ENCODE peak calls at places on chromosome 5, in ten cellular contexts. G, L, X, K, E, C, N, J, O and Z are unnamed samples.

GRCh38 chr5:29382735-29383280 is 1810.7 kb upstream of the CDH6 start:
- DNase-seq in N (no peak), O (no peak), C (no peak), J (no peak), L (no peak), E (no peak), K (no peak), G (no peak), X (no peak), Z (no peak)

GRCh38 chr5:72366324-72366976 is 46.3 kb downstream of the PTCD2 start:
- DNase-seq in J (peak), X (peak), E (peak), C (peak), N (no peak), G (peak), K (peak), O (peak), L (peak), Z (peak)

GRCh38 chr5:61881821-61882220 is 424.2 kb upstream of the KIF2A start:
- DNase-seq in N (no peak), O (peak), X (peak), G (peak), L (no peak), K (peak), E (peak), C (no peak), J (peak), Z (no peak)

GRCh38 chr5:159031915-159032314 is 67.8 kb downstream of the EBF1 start:
- DNase-seq in G (no peak), O (no peak), C (no peak), X (no peak), K (no peak), N (no peak), E (no peak), J (no peak), L (no peak), Z (no peak)

GRCh38 chr5:176391999-176392398 is 3.4 kb downstream of the HIGD2A start:
- DNase-seq in J (no peak), L (no peak), X (no peak), C (no peak), K (no peak), E (no peak), G (no peak), O (no peak), N (no peak), Z (no peak)

GRCh38 chr5:134438641-134439621 is 27.2 kb upstream of the CDKN2AIPNL start:
- DNase-seq in X (peak), N (peak), C (peak), J (peak), K (peak), O (peak), G (peak), E (peak), L (peak), Z (peak)

GRCh38 chr5:58477760-58478159 is 13.5 kb upstream of the GAPT start:
- DNase-seq in K (no peak), L (no peak), N (no peak), E (no peak), J (no peak), O (no peak), C (no peak), G (no peak), X (no peak), Z (no peak)

GRCh38 chr5:166936351-166936750 is 1355.1 kb upstream of the WWC1 start:
- DNase-seq in O (no peak), C (no peak), K (no peak), J (no peak), E (no peak), N (no peak), G (no peak), L (no peak), X (no peak), Z (no peak)

GRCh38 chr5:141747152-141747640 is 65.2 kb upstream of the ARAP3 start:
- DNase-seq in L (peak), K (peak), G (peak), E (peak), J (peak), C (peak), X (peak), O (peak), N (no peak), Z (no peak)

GRCh38 chr5:132376694-132377641 is 7.5 kb downstream of the SLC22A5 start:
- DNase-seq in L (no peak), K (no peak), N (no peak), J (no peak), C (no peak), E (no peak), G (no peak), X (no peak), O (no peak), Z (no peak)

GRCh38 chr5:83077662-83078261 is 415 bp downstream of the XRCC4 start:
- DNase-seq in G (no peak), N (no peak), C (peak), E (peak), K (peak), J (peak), O (peak), X (peak), L (no peak), Z (no peak)

GRCh38 chr5:72441861-72442540 is 65.2 kb downstream of the ZNF366 start:
- DNase-seq in X (peak), G (peak), O (peak), N (no peak), C (no peak), L (no peak), E (no peak), J (peak), K (peak), Z (peak)

GRCh38 chr5:78627766-78628165 is 20.8 kb downstream of the LHFPL2 start:
- DNase-seq in X (peak), O (peak), E (no peak), L (no peak), G (no peak), J (peak), N (no peak), C (no peak), K (peak), Z (no peak)

GRCh38 chr5:54889826-54890225 is 95.6 kb downstream of the ESM1 start:
- DNase-seq in L (no peak), C (no peak), K (peak), J (peak), E (no peak), G (peak), X (peak), O (peak), N (no peak), Z (no peak)

GRCh38 chr5:14675865-14676300 is 11.4 kb downstream of the OTULIN start:
- DNase-seq in N (no peak), K (no peak), E (no peak), J (no peak), L (no peak), C (no peak), G (no peak), X (no peak), O (no peak), Z (no peak)
- H3K4me3 ChIP-seq in N (peak), K (no peak), E (no peak), J (no peak), L (no peak), C (no peak), G (no peak), X (no peak), O (no peak), Z (no peak)

DNA sequence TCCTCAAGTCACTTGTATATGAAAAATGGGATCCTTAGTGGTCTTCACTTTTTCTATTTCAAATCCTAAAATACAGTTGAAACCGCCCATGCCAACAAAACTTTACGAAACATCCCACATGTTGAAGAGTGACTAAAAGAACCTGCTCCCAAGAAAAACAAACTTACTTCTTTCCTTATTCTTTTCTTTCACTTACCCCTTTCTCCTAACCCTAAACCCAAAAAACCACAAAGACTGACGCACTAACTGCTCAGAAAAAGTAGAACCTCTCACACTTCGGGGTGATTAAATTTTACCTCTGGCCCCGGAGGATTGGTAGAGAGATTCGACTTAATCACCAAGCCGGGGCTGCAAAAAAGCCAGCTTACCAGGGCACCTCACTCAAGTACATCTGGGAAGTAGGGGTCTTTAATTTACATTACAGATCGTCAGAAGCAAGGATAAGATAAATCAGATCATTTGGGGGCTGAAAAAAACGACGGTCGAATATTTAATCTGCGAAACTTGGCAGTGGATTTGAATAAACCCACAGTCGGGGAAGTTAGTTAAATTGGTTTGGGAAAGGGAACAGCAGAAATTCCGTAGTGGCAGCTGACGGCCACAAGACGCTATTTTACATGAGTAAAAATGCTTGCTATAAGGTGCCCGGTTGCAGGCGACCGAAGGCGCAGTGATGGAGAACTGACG is 1.3 kb downstream of the CDO1 start:
- DNase-seq in J (peak), L (no peak), O (peak), N (no peak), C (no peak), E (no peak), K (no peak), G (no peak), X (no peak), Z (no peak)
- H3K4me3 ChIP-seq in J (peak), L (peak), O (peak), N (peak), C (peak), E (peak), K (peak), G (no peak), X (peak), Z (no peak)

GRCh38 chr5:135490245-135491037 is 38.3 kb upstream of the TIFAB start:
- DNase-seq in J (no peak), L (no peak), K (no peak), C (no peak), G (no peak), O (no peak), E (peak), X (no peak), N (no peak), Z (no peak)
- H3K4me3 ChIP-seq in J (no peak), L (peak), K (peak), C (no peak), G (no peak), O (no peak), E (no peak), X (no peak), N (peak), Z (no peak)

DNA sequence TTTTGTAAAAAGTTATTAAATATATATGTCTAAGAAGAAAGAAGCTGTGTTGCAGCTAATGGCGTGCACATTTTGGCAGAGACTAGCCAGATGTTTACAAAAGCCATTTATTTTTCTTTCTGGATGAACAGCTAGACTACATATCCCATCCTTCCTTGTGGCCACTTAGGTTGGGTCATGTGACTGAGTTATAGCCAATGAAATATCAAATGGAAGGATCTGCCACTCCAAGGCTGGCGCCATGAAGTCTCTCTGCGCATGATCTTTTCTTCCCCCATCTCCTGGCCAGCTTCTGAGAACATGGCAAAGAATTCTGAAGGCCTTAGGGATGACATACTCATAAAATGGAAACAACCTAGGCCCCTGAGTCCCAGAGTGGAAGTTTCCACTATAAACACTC is 244.2 kb upstream of the DAB2 start:
- DNase-seq in E (no peak), J (no peak), C (no peak), X (no peak), N (no peak), L (no peak), O (no peak), G (no peak), K (no peak), Z (no peak)
- H3K4me3 ChIP-seq in E (no peak), J (no peak), C (no peak), X (no peak), N (no peak), L (no peak), O (no peak), G (no peak), K (no peak), Z (no peak)